ENCODE peak calls at places on chromosomes 1 and 21, in nine cellular contexts. K is fibroblast of villous mesenchyme, T is DMS79, O is heart right ventricle, N is HAP-1, V is RWPE1, Q is NCI-H1694, P is HCT116, L is stromal cell of bone marrow. I is an unnamed sample.

GRCh38 chr21:42568377-42568776 is 54.7 kb downstream of the SLC37A1 start:
- DNase-seq in Q (no peak), L (no peak), O (no peak), V (no peak), T (no peak), K (no peak), N (no peak), P (no peak), I (no peak)

GRCh38 chr1:22806584-22806983 is 95.9 kb downstream of the EPHB2 start:
- DNase-seq in P (no peak), V (no peak), T (no peak), L (no peak), O (no peak), Q (no peak), K (no peak), N (peak), I (no peak)

GRCh38 chr1:183889095-183889494 is 84.2 kb downstream of the RGL1 start:
- DNase-seq in K (no peak), N (no peak), Q (no peak), O (no peak), L (no peak), P (no peak), V (no peak), T (no peak), I (no peak)

GRCh38 chr1:59699227-59699847 is 115.4 kb upstream of the HOOK1 start:
- DNase-seq in V (peak), Q (peak), K (peak), P (peak), N (peak), O (no peak), L (peak), T (no peak), I (peak)

GRCh38 chr1:147292635-147293251 is 50.3 kb downstream of the CHD1L start:
- DNase-seq in T (no peak), N (no peak), O (no peak), P (no peak), Q (no peak), K (peak), L (peak), V (no peak), I (no peak)

GRCh38 chr21:44437696-44438431 is 17.4 kb upstream of the LRRC3 start:
- DNase-seq in T (no peak), N (no peak), K (no peak), V (no peak), P (no peak), L (no peak), Q (no peak), O (peak), I (no peak)

GRCh38 chr1:68384321-68384813 is 65.4 kb downstream of the RPE65 start:
- DNase-seq in N (no peak), Q (no peak), T (no peak), L (peak), V (peak), P (peak), O (no peak), K (peak), I (peak)

GRCh38 chr1:12618661-12619395 is 818 bp upstream of the DHRS3 start:
- DNase-seq in L (peak), O (peak), V (peak), N (peak), K (peak), P (peak), T (no peak), Q (no peak), I (no peak)

GRCh38 chr21:43890042-43890441 is 25.0 kb downstream of the AGPAT3 start:
- DNase-seq in T (no peak), L (no peak), K (no peak), O (no peak), P (no peak), N (no peak), Q (no peak), V (no peak), I (no peak)

GRCh38 chr1:209873067-209873810 is 45.5 kb downstream of the UTP25 start:
- DNase-seq in V (peak), Q (no peak), T (no peak), P (no peak), L (no peak), N (no peak), O (no peak), K (peak), I (no peak)

GRCh38 chr1:198679535-198680173 is 40.8 kb downstream of the PTPRC start:
- DNase-seq in N (no peak), P (no peak), T (no peak), V (no peak), L (no peak), K (no peak), Q (no peak), O (no peak), I (no peak)